ENCODE peak calls at places on chromosomes 3 and 15, in five cellular contexts. A is K562, P is HepG2, N is GM12878, V is H1. K is an unnamed sample.

GRCh38 chr3:9820944-9821343 is 10.9 kb downstream of the TTLL3 start:
- DNase-seq in V (no peak), A (no peak), P (peak), N (no peak), K (peak)

GRCh38 chr3:37179144-37179967 is 5.0 kb upstream of the LRRFIP2 start:
- DNase-seq in N (no peak), V (no peak), P (peak), A (no peak), K (no peak)

GRCh38 chr3:104952160-104952559 is 414.5 kb upstream of the ALCAM start:
- DNase-seq in A (no peak), N (no peak), V (no peak), P (no peak), K (no peak)

GRCh38 chr3:64623125-64623524 is 64.7 kb downstream of the ADAMTS9 start:
- DNase-seq in V (no peak), A (no peak), N (no peak), P (no peak), K (no peak)

GRCh38 chr3:10475983-10476382 is 29.4 kb downstream of the ATP2B2 start:
- DNase-seq in P (no peak), A (no peak), V (no peak), N (no peak), K (no peak)

GRCh38 chr3:28951773-28952556 is 328.9 kb upstream of the RBMS3 start:
- DNase-seq in V (no peak), N (no peak), P (no peak), A (no peak), K (no peak)

GRCh38 chr3:32569540-32570425 is 875 bp downstream of the DYNC1LI1 start:
- DNase-seq in A (peak), P (peak), V (peak), N (no peak), K (peak)

GRCh38 chr3:123789160-123789559 is 95.0 kb downstream of the MYLK start:
- DNase-seq in P (no peak), A (no peak), N (no peak), V (peak), K (no peak)

GRCh38 chr3:159536876-159537275 is 451.8 kb upstream of the IL12A start:
- DNase-seq in N (no peak), P (no peak), A (no peak), V (no peak), K (no peak)

GRCh38 chr3:52388348-52388821 is 56.5 kb downstream of the SEMA3G start:
- DNase-seq in V (peak), N (no peak), P (no peak), A (peak), K (peak)

GRCh38 chr3:13335062-13335461 is 85.1 kb downstream of the NUP210 start:
- DNase-seq in A (no peak), N (no peak), P (no peak), V (no peak), K (no peak)

GRCh38 chr3:107384428-107384827 is 7.2 kb downstream of the CCDC54 start:
- DNase-seq in P (no peak), A (no peak), N (no peak), V (no peak), K (no peak)

GRCh38 chr15:35289029-35289617 is 204.0 kb upstream of the NANOGP8 start:
- DNase-seq in V (no peak), P (peak), A (peak), N (no peak), K (no peak)

GRCh38 chr3:177576754-177577153 is 379.5 kb upstream of the TBL1XR1 start:
- DNase-seq in P (no peak), N (no peak), A (no peak), V (no peak), K (no peak)

GRCh38 chr3:177569823-177570657 is 372.8 kb upstream of the TBL1XR1 start:
- DNase-seq in N (no peak), A (no peak), P (no peak), V (no peak), K (no peak)

GRCh38 chr3:177578488-177578887 is 381.2 kb upstream of the TBL1XR1 start:
- DNase-seq in V (no peak), A (no peak), N (no peak), P (no peak), K (no peak)

GRCh38 chr3:177571271-177571972 is 374.1 kb upstream of the TBL1XR1 start:
- DNase-seq in N (no peak), A (no peak), V (no peak), P (no peak), K (no peak)

DNA sequence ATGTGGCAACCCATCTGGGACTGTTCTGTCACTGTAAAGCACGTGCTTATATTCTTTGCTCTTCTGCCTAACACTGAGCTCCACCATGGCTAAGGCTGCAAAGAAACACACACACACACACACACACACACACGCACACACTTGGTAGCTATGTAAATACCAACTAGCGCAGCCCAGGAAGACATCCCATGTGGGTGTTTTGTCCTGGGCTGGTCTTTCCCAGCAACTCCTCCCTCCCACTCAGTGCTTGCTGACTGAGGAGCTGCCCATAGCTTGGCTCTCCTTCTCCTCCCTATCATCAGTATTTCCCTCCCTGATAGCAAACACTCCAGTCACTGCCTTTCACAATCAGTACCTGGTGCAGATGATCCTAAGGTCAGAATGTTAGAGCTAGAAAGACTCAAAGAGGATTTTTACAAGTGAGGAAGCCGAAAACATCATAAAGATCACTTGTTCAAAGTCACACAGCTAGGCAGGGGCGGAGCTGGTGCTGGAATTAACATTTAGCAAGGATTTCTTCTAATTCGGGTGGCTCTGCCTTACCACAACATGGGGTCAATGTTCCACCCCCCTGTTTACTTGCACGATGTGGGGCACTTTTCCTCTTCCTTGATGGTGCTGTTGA is 377.1 kb upstream of the TBL1XR1 start:
- DNase-seq in A (peak), V (no peak), N (no peak), P (peak), K (peak)
- TF ChIP-seq SP1 in A (no peak), V (no peak), N (no peak), P (no peak), K (no peak)

DNA sequence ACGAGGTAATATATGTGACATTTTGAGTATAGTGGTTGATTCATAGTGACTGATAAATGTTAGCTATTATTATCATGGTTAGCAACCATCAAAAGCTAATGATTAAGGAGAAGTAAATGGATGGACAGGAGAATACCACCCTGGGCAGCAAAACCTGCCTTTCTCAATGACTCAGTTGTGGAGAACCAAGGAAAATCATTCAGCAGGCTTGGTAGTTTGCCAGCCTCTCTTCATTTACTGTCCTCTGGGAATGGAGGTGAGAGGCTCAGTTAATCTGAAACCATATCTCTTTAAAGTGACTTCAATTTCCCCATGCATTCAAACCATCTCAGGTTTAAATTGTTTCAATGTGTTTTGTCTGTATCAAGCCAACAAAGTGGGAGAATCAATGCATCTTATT is 2.8 kb downstream of the TM4SF18 start:
- DNase-seq in P (no peak), A (no peak), V (no peak), N (no peak), K (no peak)
- TF ChIP-seq CREB1 in P (no peak), A (no peak), V (no peak), N (no peak), K (no peak)

DNA sequence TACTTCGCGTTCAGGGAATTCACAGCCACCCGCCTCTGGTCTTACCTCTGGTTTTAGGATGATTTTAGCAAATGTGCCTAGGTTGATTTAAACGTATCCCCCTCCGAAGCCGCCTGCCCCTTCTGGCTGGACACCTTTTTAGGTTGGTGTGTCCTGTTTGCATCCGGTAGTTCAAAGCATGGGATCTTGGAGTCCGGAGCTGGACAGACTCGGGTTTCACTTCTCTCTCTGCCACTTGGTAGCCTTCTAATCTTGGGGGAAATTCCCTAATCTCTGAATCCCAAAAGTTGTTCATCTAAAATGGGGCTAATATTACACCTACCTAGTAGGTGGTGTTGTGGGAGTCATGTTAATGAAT is 712 bp downstream of the FANCI start:
- DNase-seq in N (no peak), V (no peak), A (peak), P (peak), K (no peak)
- TF ChIP-seq SP1 in N (no peak), V (no peak), A (no peak), P (no peak), K (no peak)

GRCh38 chr15:47514251-47514652 is 203.1 kb upstream of the SEMA6D start:
- DNase-seq in P (no peak), A (no peak), V (no peak), N (no peak), K (no peak)

GRCh38 chr15:47523669-47524068 is 193.6 kb upstream of the SEMA6D start:
- DNase-seq in A (no peak), P (no peak), V (no peak), N (no peak), K (no peak)

GRCh38 chr15:47516576-47517371 is 200.5 kb upstream of the SEMA6D start:
- DNase-seq in A (no peak), P (no peak), V (no peak), N (no peak), K (no peak)

GRCh38 chr15:47513496-47513895 is 203.8 kb upstream of the SEMA6D start:
- DNase-seq in V (no peak), P (no peak), A (no peak), N (no peak), K (no peak)

GRCh38 chr15:47517737-47518136 is 199.6 kb upstream of the SEMA6D start:
- DNase-seq in V (no peak), P (no peak), N (no peak), A (no peak), K (no peak)
- TF ChIP-seq CREB1 in V (no peak), P (no peak), N (no peak), A (no peak), K (no peak)

DNA sequence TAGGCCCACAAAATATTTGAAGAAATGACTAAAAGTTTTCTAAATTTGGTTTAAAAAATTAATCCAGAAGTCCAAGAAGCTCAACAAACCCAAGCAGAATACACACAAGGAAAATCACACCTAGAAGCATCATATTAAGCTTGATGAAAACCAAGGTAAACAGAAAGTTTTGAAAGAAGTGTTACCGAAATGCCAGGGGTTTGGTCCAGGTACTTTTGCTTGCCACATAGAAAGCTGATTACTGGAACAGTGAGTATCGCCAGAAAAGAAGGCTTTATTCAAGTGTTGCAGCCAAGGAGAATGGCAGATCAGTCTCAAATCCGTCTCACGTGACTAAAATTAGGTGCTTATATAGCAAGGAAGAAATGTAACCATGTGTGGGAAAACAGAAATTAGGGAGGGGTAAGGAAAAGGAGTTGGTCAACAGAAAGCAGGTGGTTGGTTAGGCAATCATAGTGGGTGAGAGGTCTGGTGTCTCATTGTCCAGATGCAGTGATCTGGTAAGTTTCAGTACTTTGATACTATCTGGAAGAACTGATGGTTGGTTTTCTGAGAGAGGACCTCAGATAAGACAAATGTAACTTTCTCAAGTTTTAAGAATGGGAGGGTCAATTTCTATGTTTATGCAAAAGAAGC is 96.9 kb upstream of the MYRIP start:
- DNase-seq in V (no peak), P (no peak), N (no peak), A (no peak), K (no peak)
- TF ChIP-seq SP1 in V (no peak), P (no peak), N (no peak), A (no peak), K (no peak)

DNA sequence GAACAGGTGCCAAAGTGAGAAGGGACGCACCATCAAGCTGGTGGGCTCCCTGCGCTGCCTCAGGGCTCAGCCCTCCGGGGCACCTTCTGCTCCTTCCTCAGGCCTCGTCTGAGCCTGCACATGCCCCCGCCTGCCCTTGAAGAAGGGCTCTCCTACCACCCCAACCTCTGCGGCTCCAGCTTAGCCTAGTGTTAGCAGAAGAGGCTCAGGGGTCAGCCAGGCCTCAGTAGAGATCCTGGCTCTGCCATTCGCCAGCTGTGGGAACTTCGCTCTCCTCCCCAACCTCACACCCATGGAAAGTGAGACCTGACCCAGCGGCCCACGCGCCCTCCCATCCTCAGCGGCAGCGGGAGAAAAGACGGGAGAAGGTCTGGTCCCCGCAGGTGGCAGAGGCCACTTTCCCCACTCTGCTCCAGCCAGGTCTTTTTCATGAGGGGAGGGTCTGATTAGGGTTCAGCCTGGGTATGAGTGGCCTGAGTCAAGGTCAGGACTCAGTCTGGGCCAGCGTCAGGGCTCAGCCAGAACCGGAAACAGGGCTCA is 8.2 kb downstream of the GRIP2 start:
- DNase-seq in V (no peak), A (no peak), N (no peak), P (no peak), K (no peak)
- TF ChIP-seq CREB1 in V (no peak), A (no peak), N (no peak), P (no peak), K (no peak)

DNA sequence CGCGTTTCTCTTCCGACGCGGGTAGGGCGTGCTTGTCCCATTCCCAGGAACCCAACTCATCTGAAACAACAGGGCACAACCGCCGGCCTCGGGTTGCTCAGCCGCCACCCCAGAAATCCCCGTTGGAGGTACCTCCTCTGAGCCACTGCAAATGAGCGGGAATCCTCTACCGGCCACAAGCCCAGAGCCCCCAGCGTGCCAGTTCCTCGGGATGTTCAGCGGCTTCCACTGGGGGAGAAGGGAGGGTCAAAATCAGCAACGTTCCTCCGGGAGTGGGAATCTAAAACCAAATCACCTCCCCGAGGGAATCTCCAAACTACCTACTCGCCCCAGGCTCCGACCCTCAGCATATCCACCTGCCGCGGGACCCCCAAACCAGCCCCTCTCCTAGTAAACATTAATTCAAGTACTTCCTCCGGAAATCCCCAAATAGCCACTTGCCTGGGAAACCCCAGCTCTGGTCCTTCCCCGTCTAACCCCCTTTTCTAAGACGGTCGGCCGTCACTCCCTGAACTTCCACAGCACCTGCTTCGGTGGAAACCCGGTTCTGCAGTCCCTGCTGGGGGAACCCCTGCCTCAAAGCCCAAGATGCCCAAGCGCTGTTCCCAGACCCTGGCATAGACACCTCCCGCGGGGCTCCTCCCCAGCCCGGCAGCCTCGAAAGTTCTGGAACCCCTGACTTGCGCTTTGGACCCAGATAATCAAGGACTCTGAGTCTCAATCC is 887 bp downstream of the OXTR start:
- DNase-seq in A (no peak), P (no peak), V (peak), N (no peak), K (peak)
- TF ChIP-seq SP1 in A (no peak), P (no peak), V (no peak), N (no peak), K (no peak)

GRCh38 chr3:88462241-88462640 is 312.5 kb downstream of the C3orf38 start:
- DNase-seq in V (no peak), P (no peak), N (no peak), A (no peak), K (no peak)

GRCh38 chr3:88460369-88460768 is 310.6 kb downstream of the C3orf38 start:
- DNase-seq in V (no peak), A (no peak), P (no peak), N (no peak), K (no peak)
- TF ChIP-seq CREB1 in V (no peak), A (no peak), P (no peak), N (no peak), K (no peak)